ENCODE peak calls at places on chromosomes 1 and 21, in eight cellular contexts. I, J, X, A, P, N, C and F are unnamed samples.

GRCh38 chr1:33120436-33121231 is 39.7 kb downstream of the AZIN2 start:
- DNase-seq in I (no peak), J (no peak), X (peak; percentile 52), A (no peak), P (no peak), N (no peak), C (peak; percentile 67), F (no peak)

GRCh38 chr1:216523043-216523442 is 99.8 kb upstream of the USH2A start:
- DNase-seq in I (no peak), J (no peak), X (no peak), A (no peak), P (no peak), N (no peak), C (no peak), F (no peak)

GRCh38 chr1:156845055-156845952 is 13.6 kb downstream of the INSRR start:
- DNase-seq in I (peak; percentile 47), J (no peak), X (no peak), A (no peak), P (no peak), N (no peak), C (no peak), F (no peak)

GRCh38 chr1:2204384-2205190 is 10.0 kb upstream of the FAAP20 start:
- DNase-seq in I (no peak), J (peak; percentile 93), X (peak; percentile 44), A (no peak), P (peak; percentile 84), N (no peak), C (peak; percentile 64), F (peak; percentile 49)

GRCh38 chr1:228988655-228989054 is 253.4 kb downstream of the RHOU start:
- DNase-seq in I (no peak), J (no peak), X (no peak), A (no peak), P (no peak), N (no peak), C (no peak), F (no peak)

GRCh38 chr21:31909153-31909771 is 36.4 kb downstream of the HUNK start:
- DNase-seq in I (no peak), J (no peak), X (no peak), A (no peak), P (no peak), N (no peak), C (no peak), F (no peak)

GRCh38 chr1:208036177-208036808 is 125.4 kb upstream of the CD34 start:
- DNase-seq in I (no peak), J (no peak), X (peak; percentile 5), A (no peak), P (no peak), N (no peak), C (no peak), F (no peak)

GRCh38 chr1:6601865-6602668 is 602 bp downstream of the KLHL21 start:
- DNase-seq in I (no peak), J (peak; percentile 62), X (peak; percentile 66), A (no peak), P (no peak), N (no peak), C (peak; percentile 20), F (no peak)

GRCh38 chr1:234611153-234611798 is 1.3 kb upstream of the IRF2BP2 start:
- DNase-seq in I (no peak), J (no peak), X (peak; percentile 91), A (no peak), P (no peak), N (no peak), C (peak; percentile 91), F (no peak)

GRCh38 chr1:6424000-6424565 is 493 bp upstream of the ESPN start:
- DNase-seq in I (no peak), J (no peak), X (no peak), A (no peak), P (no peak), N (no peak), C (no peak), F (no peak)

GRCh38 chr1:184075040-184076029 is 23.8 kb downstream of the TSEN15 start:
- DNase-seq in I (no peak), J (no peak), X (peak; percentile 50), A (peak; percentile 41), P (peak; percentile 33), N (no peak), C (peak; percentile 48), F (no peak)

GRCh38 chr21:9738527-9738926 is 782.9 kb upstream of the TPTE start:
- DNase-seq in I (no peak), J (no peak), X (no peak), A (no peak), P (no peak), N (no peak), C (no peak), F (no peak)

GRCh38 chr21:43317254-43317748 is 109.6 kb downstream of the SIK1 start:
- DNase-seq in I (no peak), J (no peak), X (no peak), A (no peak), P (no peak), N (no peak), C (no peak), F (no peak)

GRCh38 chr1:226217273-226217672 is 6.2 kb upstream of the MIXL1 start:
- DNase-seq in I (no peak), J (no peak), X (no peak), A (no peak), P (no peak), N (no peak), C (no peak), F (no peak)

GRCh38 chr1:150018165-150018564 is 7.6 kb upstream of the OTUD7B start:
- DNase-seq in I (no peak), J (no peak), X (no peak), A (no peak), P (no peak), N (no peak), C (no peak), F (no peak)

GRCh38 chr1:106224426-106224825 is 832.0 kb upstream of the PRMT6 start:
- DNase-seq in I (no peak), J (no peak), X (no peak), A (no peak), P (no peak), N (no peak), C (no peak), F (no peak)

GRCh38 chr1:44390277-44390676 is 14.8 kb upstream of the RNF220 start:
- DNase-seq in I (no peak), J (no peak), X (peak; percentile 14), A (peak; percentile 52), P (no peak), N (no peak), C (no peak), F (no peak)

GRCh38 chr1:89311757-89312156 is 39.1 kb upstream of the GBP5 start:
- DNase-seq in I (no peak), J (no peak), X (no peak), A (no peak), P (no peak), N (no peak), C (no peak), F (no peak)

GRCh38 chr1:36349241-36349671 is 25.8 kb upstream of the EVA1B start:
- DNase-seq in I (no peak), J (no peak), X (no peak), A (no peak), P (no peak), N (no peak), C (no peak), F (no peak)

GRCh38 chr1:116417678-116418077 is 44.6 kb downstream of the ATP1A1 start:
- DNase-seq in I (no peak), J (no peak), X (no peak), A (no peak), P (no peak), N (no peak), C (no peak), F (no peak)

GRCh38 chr1:18998016-18998724 is 41.7 kb upstream of the IFFO2 start:
- DNase-seq in I (no peak), J (no peak), X (peak; percentile 46), A (no peak), P (no peak), N (no peak), C (no peak), F (no peak)

GRCh38 chr1:226788965-226789364 is 49.9 kb upstream of the ITPKB start:
- DNase-seq in I (no peak), J (no peak), X (no peak), A (no peak), P (no peak), N (no peak), C (no peak), F (no peak)

GRCh38 chr1:236114076-236114747 is 28.1 kb upstream of the GPR137B start:
- DNase-seq in I (no peak), J (no peak), X (no peak), A (no peak), P (no peak), N (no peak), C (no peak), F (no peak)